ENCODE peak calls at places on chromosome 22, in six cellular contexts. One of them, this sample, is unnamed.

GRCh38 chr22:46322711-46323110 is 12.8 kb upstream of the TRMU start:
- DNase-seq in Karpas-422: no peak
- DNase-seq in left ventricle myocardium inferior: no peak
- DNase-seq in mammary epithelial cell: no peak
- DNase-seq in sigmoid colon: no peak
- DNase-seq in adipocyte: no peak
- DNase-seq in this sample: no peak

GRCh38 chr22:50683994-50684371 is 11.4 kb downstream of the SHANK3 start:
- DNase-seq in Karpas-422: no peak
- DNase-seq in left ventricle myocardium inferior: no peak
- DNase-seq in adipocyte: no peak
- DNase-seq in mammary epithelial cell: no peak
- DNase-seq in sigmoid colon: no peak
- DNase-seq in this sample: no peak

GRCh38 chr22:31155425-31155824 is 4.6 kb upstream of the RNF185 start:
- DNase-seq in adipocyte: peak; percentile 46
- DNase-seq in mammary epithelial cell: no peak
- DNase-seq in left ventricle myocardium inferior: no peak
- DNase-seq in Karpas-422: no peak
- DNase-seq in sigmoid colon: no peak
- DNase-seq in this sample: no peak

GRCh38 chr22:49576241-49577141 is 251.2 kb downstream of the BRD1 start:
- DNase-seq in adipocyte: no peak
- DNase-seq in sigmoid colon: peak; percentile 52
- DNase-seq in mammary epithelial cell: no peak
- DNase-seq in Karpas-422: no peak
- DNase-seq in left ventricle myocardium inferior: no peak
- DNase-seq in this sample: peak; percentile 46

GRCh38 chr22:29112102-29112501 is 39.3 kb downstream of the KREMEN1 start:
- DNase-seq in left ventricle myocardium inferior: no peak
- DNase-seq in sigmoid colon: no peak
- DNase-seq in mammary epithelial cell: no peak
- DNase-seq in Karpas-422: no peak
- DNase-seq in adipocyte: no peak
- DNase-seq in this sample: no peak

GRCh38 chr22:30564766-30565118 is 9.7 kb downstream of the GAL3ST1 start:
- DNase-seq in adipocyte: no peak
- DNase-seq in Karpas-422: no peak
- DNase-seq in left ventricle myocardium inferior: no peak
- DNase-seq in sigmoid colon: no peak
- DNase-seq in mammary epithelial cell: no peak
- DNase-seq in this sample: no peak

GRCh38 chr22:48707749-48708557 is 1119.7 kb downstream of the BRD1 start:
- DNase-seq in Karpas-422: no peak
- DNase-seq in left ventricle myocardium inferior: peak; percentile 7
- DNase-seq in sigmoid colon: peak; percentile 57
- DNase-seq in adipocyte: no peak
- DNase-seq in mammary epithelial cell: no peak
- DNase-seq in this sample: no peak

GRCh38 chr22:32469799-32470212 is 4.8 kb upstream of the FBXO7 start:
- DNase-seq in Karpas-422: no peak
- DNase-seq in adipocyte: peak; percentile 62
- DNase-seq in mammary epithelial cell: peak; percentile 31
- DNase-seq in sigmoid colon: peak; percentile 75
- DNase-seq in left ventricle myocardium inferior: no peak
- DNase-seq in this sample: no peak

GRCh38 chr22:22479999-22480532 is 28.5 kb downstream of the ZNF280B start:
- DNase-seq in mammary epithelial cell: no peak
- DNase-seq in adipocyte: no peak
- DNase-seq in left ventricle myocardium inferior: no peak
- DNase-seq in Karpas-422: no peak
- DNase-seq in sigmoid colon: no peak
- DNase-seq in this sample: no peak

GRCh38 chr22:26066534-26066933 is 102.7 kb upstream of the SEZ6L start:
- DNase-seq in Karpas-422: no peak
- DNase-seq in left ventricle myocardium inferior: no peak
- DNase-seq in mammary epithelial cell: no peak
- DNase-seq in sigmoid colon: no peak
- DNase-seq in adipocyte: no peak
- DNase-seq in this sample: no peak

GRCh38 chr22:17920145-17920605 is 104.2 kb downstream of the MICAL3 start:
- DNase-seq in sigmoid colon: no peak
- DNase-seq in left ventricle myocardium inferior: peak; percentile 76
- DNase-seq in adipocyte: no peak
- DNase-seq in Karpas-422: no peak
- DNase-seq in mammary epithelial cell: peak; percentile 72
- DNase-seq in this sample: no peak

GRCh38 chr22:24289138-24289537 is 18.5 kb downstream of the SPECC1L start:
- DNase-seq in mammary epithelial cell: no peak
- DNase-seq in adipocyte: peak; percentile 83
- DNase-seq in Karpas-422: peak; percentile 17
- DNase-seq in sigmoid colon: no peak
- DNase-seq in left ventricle myocardium inferior: no peak
- DNase-seq in this sample: no peak

GRCh38 chr22:24291538-24292201 is 21.0 kb downstream of the SPECC1L start:
- DNase-seq in adipocyte: no peak
- DNase-seq in left ventricle myocardium inferior: no peak
- DNase-seq in mammary epithelial cell: no peak
- DNase-seq in Karpas-422: peak; percentile 40
- DNase-seq in sigmoid colon: no peak
- DNase-seq in this sample: no peak

GRCh38 chr22:24289781-24290181 is 19.1 kb downstream of the SPECC1L start:
- DNase-seq in sigmoid colon: peak; percentile 65
- DNase-seq in Karpas-422: peak; percentile 37
- DNase-seq in left ventricle myocardium inferior: no peak
- DNase-seq in adipocyte: peak; percentile 48
- DNase-seq in mammary epithelial cell: no peak
- DNase-seq in this sample: no peak

GRCh38 chr22:24285245-24285644 is 14.6 kb downstream of the SPECC1L start:
- DNase-seq in mammary epithelial cell: no peak
- DNase-seq in adipocyte: peak; percentile 53
- DNase-seq in sigmoid colon: no peak
- DNase-seq in Karpas-422: peak; percentile 17
- DNase-seq in left ventricle myocardium inferior: no peak
- DNase-seq in this sample: no peak

GRCh38 chr22:24290459-24290858 is 19.8 kb downstream of the SPECC1L start:
- DNase-seq in Karpas-422: peak; percentile 37
- DNase-seq in adipocyte: peak; percentile 43
- DNase-seq in left ventricle myocardium inferior: no peak
- DNase-seq in mammary epithelial cell: no peak
- DNase-seq in sigmoid colon: no peak
- DNase-seq in this sample: no peak
- H3K4me1 ChIP-seq in Karpas-422: peaks cover 15% of the 10 kb centered on the region
- H3K4me1 ChIP-seq in adipocyte: peaks cover 41% of the 10 kb centered on the region
- H3K4me1 ChIP-seq in left ventricle myocardium inferior: peaks cover 88% of the 10 kb centered on the region
- H3K4me1 ChIP-seq in mammary epithelial cell: peaks cover 20% of the 10 kb centered on the region
- H3K4me1 ChIP-seq in sigmoid colon: peaks cover 68% of the 10 kb centered on the region
- H3K4me1 ChIP-seq in this sample: peaks cover 14% of the 10 kb centered on the region

DNA sequence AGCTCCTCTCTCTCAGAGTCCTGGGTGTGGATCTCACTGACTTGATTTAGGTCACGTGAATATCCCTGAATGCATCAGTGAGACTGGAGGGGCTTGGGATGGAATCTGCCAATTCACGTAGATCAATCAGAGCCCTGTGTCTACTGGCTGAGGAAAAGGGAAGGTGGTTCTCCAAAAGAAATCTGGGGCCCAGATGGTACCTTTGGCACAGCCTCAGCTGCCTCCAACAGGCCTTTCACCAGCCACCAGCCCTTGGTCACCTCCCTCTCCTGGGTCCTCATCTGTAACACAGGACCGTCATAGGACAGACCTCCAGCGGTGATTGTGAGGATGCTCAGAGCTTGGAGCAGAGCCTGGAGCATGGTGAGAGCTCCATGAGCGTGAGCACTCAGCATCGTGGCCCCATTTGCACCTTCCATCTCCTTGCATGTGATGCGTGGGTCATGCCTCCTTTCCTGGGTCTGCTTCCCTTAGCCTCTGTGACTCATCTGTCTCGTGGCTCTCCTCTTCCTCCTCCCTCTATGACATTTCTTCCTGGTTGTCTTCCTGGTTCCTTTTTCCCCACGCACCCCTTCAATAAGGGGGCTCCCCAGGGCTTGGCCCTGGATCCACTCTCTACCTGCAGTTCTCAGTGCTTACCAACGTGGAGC is 7.5 kb upstream of the MIEF1 start:
- DNase-seq in mammary epithelial cell: no peak
- DNase-seq in left ventricle myocardium inferior: no peak
- DNase-seq in adipocyte: no peak
- DNase-seq in Karpas-422: no peak
- DNase-seq in sigmoid colon: no peak
- DNase-seq in this sample: no peak
- H3K9me3 ChIP-seq in mammary epithelial cell: no peaks in the 10 kb centered on the region
- H3K9me3 ChIP-seq in left ventricle myocardium inferior: no peaks in the 10 kb centered on the region
- H3K9me3 ChIP-seq in adipocyte: no peaks in the 10 kb centered on the region
- H3K9me3 ChIP-seq in Karpas-422: no peaks in the 10 kb centered on the region
- H3K9me3 ChIP-seq in sigmoid colon: no peaks in the 10 kb centered on the region
- H3K9me3 ChIP-seq in this sample: no peaks in the 10 kb centered on the region

DNA sequence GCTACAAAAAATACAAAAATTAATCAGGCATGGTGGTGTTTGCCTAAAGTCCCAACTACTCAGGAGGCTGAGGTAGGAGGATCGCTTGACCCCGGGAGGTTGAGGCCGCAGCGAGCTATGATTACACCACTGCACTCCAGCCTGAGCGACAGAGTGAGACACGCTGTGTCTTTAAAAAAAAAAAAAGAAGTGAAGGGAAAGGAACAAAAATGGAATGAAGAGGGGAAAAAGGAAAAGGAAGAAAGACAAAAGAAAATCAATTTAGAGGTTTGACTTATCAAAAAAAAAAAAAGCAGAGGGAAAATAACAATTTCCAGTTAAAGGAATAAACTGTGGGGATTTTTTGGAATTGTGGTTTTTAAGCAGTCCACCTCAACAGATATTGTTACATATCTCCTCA is 36.8 kb downstream of the MRTFA start:
- DNase-seq in Karpas-422: no peak
- DNase-seq in sigmoid colon: no peak
- DNase-seq in adipocyte: no peak
- DNase-seq in left ventricle myocardium inferior: no peak
- DNase-seq in mammary epithelial cell: no peak
- DNase-seq in this sample: no peak
- H3K4me1 ChIP-seq in Karpas-422: peaks cover 56% of the 10 kb centered on the region
- H3K4me1 ChIP-seq in sigmoid colon: peaks cover 76% of the 10 kb centered on the region
- H3K4me1 ChIP-seq in adipocyte: peaks cover 63% of the 10 kb centered on the region
- H3K4me1 ChIP-seq in left ventricle myocardium inferior: peaks cover 71% of the 10 kb centered on the region
- H3K4me1 ChIP-seq in mammary epithelial cell: peaks cover 54% of the 10 kb centered on the region
- H3K4me1 ChIP-seq in this sample: peaks cover 4% of the 10 kb centered on the region

GRCh38 chr22:39980635-39981034 is 14.1 kb upstream of the FAM83F start:
- DNase-seq in Karpas-422: no peak
- DNase-seq in adipocyte: no peak
- DNase-seq in left ventricle myocardium inferior: no peak
- DNase-seq in sigmoid colon: no peak
- DNase-seq in mammary epithelial cell: no peak
- DNase-seq in this sample: no peak
- H3K9me3 ChIP-seq in Karpas-422: no peaks in the 10 kb centered on the region
- H3K9me3 ChIP-seq in adipocyte: peaks cover 5% of the 10 kb centered on the region
- H3K9me3 ChIP-seq in left ventricle myocardium inferior: no peaks in the 10 kb centered on the region
- H3K9me3 ChIP-seq in sigmoid colon: no peaks in the 10 kb centered on the region
- H3K9me3 ChIP-seq in mammary epithelial cell: no peaks in the 10 kb centered on the region
- H3K9me3 ChIP-seq in this sample: no peaks in the 10 kb centered on the region

This sample was measured in breast epithelium.